ENCODE peak calls at places on chromosome 2, in four cellular contexts. J, K, F and V are unnamed samples.

GRCh38 chr2:157182834-157183396 is 74.6 kb upstream of the GALNT5 start:
- DNase-seq in F (no peak), K (peak), J (no peak), V (peak)

GRCh38 chr2:137380610-137381009 is 583.7 kb upstream of the HNMT start:
- DNase-seq in F (no peak), K (no peak), J (no peak), V (peak)

GRCh38 chr2:43219383-43220228 is 6.8 kb downstream of the ZFP36L2 start:
- DNase-seq in F (peak), K (peak), J (peak), V (peak)

GRCh38 chr2:226048625-226049024 is 649.1 kb downstream of the NYAP2 start:
- DNase-seq in K (no peak), J (no peak), F (no peak), V (no peak)

GRCh38 chr2:221212105-221212504 is 360.0 kb downstream of the EPHA4 start:
- DNase-seq in F (no peak), K (no peak), J (no peak), V (no peak)

GRCh38 chr2:28224648-28225471 is 167.8 kb upstream of the FOSL2 start:
- DNase-seq in J (no peak), F (no peak), K (no peak), V (peak)

GRCh38 chr2:70743677-70744076 is 24.3 kb downstream of the ADD2 start:
- DNase-seq in K (no peak), F (no peak), J (no peak), V (no peak)

GRCh38 chr2:204325468-204325867 is 219.8 kb upstream of the PARD3B start:
- DNase-seq in F (peak), K (peak), J (peak), V (peak)

GRCh38 chr2:78754930-78755329 is 270.6 kb upstream of the REG3G start:
- DNase-seq in J (no peak), F (no peak), K (no peak), V (no peak)

GRCh38 chr2:168443818-168444217 is 12.3 kb upstream of the CERS6 start:
- DNase-seq in K (no peak), F (no peak), J (no peak), V (no peak)

GRCh38 chr2:8625399-8626283 is 56.2 kb upstream of the ID2 start:
- DNase-seq in F (no peak), K (no peak), J (no peak), V (no peak)

GRCh38 chr2:240491483-240491882 is 56.0 kb downstream of the GPC1 start:
- DNase-seq in J (no peak), F (no peak), K (no peak), V (no peak)